ENCODE peak calls at places on chromosomes 3 and 15, in seven cellular contexts. One of them, this sample, is unnamed.

GRCh38 chr15:58440181-58440910 is 8.6 kb downstream of the LIPC start:
- DNase-seq in A549: peak
- DNase-seq in tibial artery: no peak
- DNase-seq in retinal pigment epithelial cell: peak
- DNase-seq in brain microvascular endothelial cell: peak
- DNase-seq in right cardiac atrium: no peak
- DNase-seq in HCT116: peak
- DNase-seq in this sample: no peak

GRCh38 chr15:73983773-73984172 is 8.3 kb downstream of the STOML1 start:
- DNase-seq in A549: no peak
- DNase-seq in tibial artery: no peak
- DNase-seq in retinal pigment epithelial cell: no peak
- DNase-seq in brain microvascular endothelial cell: no peak
- DNase-seq in right cardiac atrium: peak
- DNase-seq in HCT116: no peak
- DNase-seq in this sample: no peak

GRCh38 chr15:43249699-43250203 is 17.0 kb downstream of the TGM5 start:
- DNase-seq in A549: no peak
- DNase-seq in tibial artery: no peak
- DNase-seq in retinal pigment epithelial cell: no peak
- DNase-seq in brain microvascular endothelial cell: peak
- DNase-seq in right cardiac atrium: no peak
- DNase-seq in HCT116: no peak
- DNase-seq in this sample: no peak

GRCh38 chr3:46987485-46988401 is 8.3 kb downstream of the NBEAL2 start:
- DNase-seq in A549: peak
- DNase-seq in tibial artery: no peak
- DNase-seq in retinal pigment epithelial cell: no peak
- DNase-seq in brain microvascular endothelial cell: no peak
- DNase-seq in right cardiac atrium: peak
- DNase-seq in HCT116: no peak
- DNase-seq in this sample: peak

GRCh38 chr15:29106116-29106515 is 163.5 kb downstream of the NSMCE3 start:
- DNase-seq in A549: no peak
- DNase-seq in tibial artery: no peak
- DNase-seq in retinal pigment epithelial cell: no peak
- DNase-seq in brain microvascular endothelial cell: no peak
- DNase-seq in right cardiac atrium: no peak
- DNase-seq in HCT116: no peak
- DNase-seq in this sample: peak

GRCh38 chr3:126545544-126545943 is 13.2 kb downstream of the C3orf22 start:
- DNase-seq in A549: no peak
- DNase-seq in tibial artery: no peak
- DNase-seq in retinal pigment epithelial cell: no peak
- DNase-seq in brain microvascular endothelial cell: no peak
- DNase-seq in right cardiac atrium: no peak
- DNase-seq in HCT116: no peak
- DNase-seq in this sample: peak

GRCh38 chr15:40010681-40011080 is 28.3 kb downstream of the SRP14 start:
- DNase-seq in A549: no peak
- DNase-seq in tibial artery: no peak
- DNase-seq in retinal pigment epithelial cell: no peak
- DNase-seq in brain microvascular endothelial cell: peak
- DNase-seq in right cardiac atrium: no peak
- DNase-seq in HCT116: no peak
- DNase-seq in this sample: no peak

GRCh38 chr3:14345496-14346150 is 56.8 kb upstream of the SLC6A6 start:
- DNase-seq in A549: no peak
- DNase-seq in tibial artery: no peak
- DNase-seq in retinal pigment epithelial cell: no peak
- DNase-seq in brain microvascular endothelial cell: peak
- DNase-seq in right cardiac atrium: no peak
- DNase-seq in HCT116: no peak
- DNase-seq in this sample: no peak

GRCh38 chr3:15086263-15086662 is 12.7 kb downstream of the RBSN start:
- DNase-seq in A549: no peak
- DNase-seq in tibial artery: no peak
- DNase-seq in retinal pigment epithelial cell: no peak
- DNase-seq in brain microvascular endothelial cell: no peak
- DNase-seq in right cardiac atrium: no peak
- DNase-seq in HCT116: no peak
- DNase-seq in this sample: no peak

GRCh38 chr15:42759093-42759492 is 22.2 kb upstream of the CDAN1 start:
- DNase-seq in A549: no peak
- DNase-seq in tibial artery: no peak
- DNase-seq in retinal pigment epithelial cell: no peak
- DNase-seq in brain microvascular endothelial cell: no peak
- DNase-seq in right cardiac atrium: no peak
- DNase-seq in HCT116: no peak
- DNase-seq in this sample: no peak

GRCh38 chr15:90459368-90459767 is 70.4 kb upstream of the CRTC3 start:
- DNase-seq in A549: no peak
- DNase-seq in tibial artery: no peak
- DNase-seq in retinal pigment epithelial cell: no peak
- DNase-seq in brain microvascular endothelial cell: no peak
- DNase-seq in right cardiac atrium: no peak
- DNase-seq in HCT116: no peak
- DNase-seq in this sample: no peak

GRCh38 chr3:41698931-41699330 is 263.0 kb downstream of the ULK4 start:
- DNase-seq in A549: no peak
- DNase-seq in tibial artery: no peak
- DNase-seq in retinal pigment epithelial cell: no peak
- DNase-seq in brain microvascular endothelial cell: no peak
- DNase-seq in right cardiac atrium: no peak
- DNase-seq in HCT116: no peak
- DNase-seq in this sample: no peak

GRCh38 chr3:125054436-125055164 is 1.2 kb downstream of the HEG1 start:
- DNase-seq in A549: peak
- DNase-seq in tibial artery: no peak
- DNase-seq in retinal pigment epithelial cell: no peak
- DNase-seq in brain microvascular endothelial cell: peak
- DNase-seq in right cardiac atrium: no peak
- DNase-seq in HCT116: no peak
- DNase-seq in this sample: peak

GRCh38 chr3:171443211-171443957 is 16.8 kb downstream of the TNIK start:
- DNase-seq in A549: no peak
- DNase-seq in tibial artery: no peak
- DNase-seq in retinal pigment epithelial cell: no peak
- DNase-seq in brain microvascular endothelial cell: no peak
- DNase-seq in right cardiac atrium: no peak
- DNase-seq in HCT116: no peak
- DNase-seq in this sample: no peak

GRCh38 chr3:125606291-125606690 is 11.0 kb upstream of the OSBPL11 start:
- DNase-seq in A549: no peak
- DNase-seq in tibial artery: no peak
- DNase-seq in retinal pigment epithelial cell: no peak
- DNase-seq in brain microvascular endothelial cell: no peak
- DNase-seq in right cardiac atrium: no peak
- DNase-seq in HCT116: no peak
- DNase-seq in this sample: no peak

GRCh38 chr3:181859518-181859917 is 147.8 kb downstream of the SOX2 start:
- DNase-seq in A549: no peak
- DNase-seq in tibial artery: no peak
- DNase-seq in retinal pigment epithelial cell: no peak
- DNase-seq in brain microvascular endothelial cell: no peak
- DNase-seq in right cardiac atrium: no peak
- DNase-seq in HCT116: no peak
- DNase-seq in this sample: no peak

GRCh38 chr15:101188517-101189340 is 63.1 kb downstream of the CHSY1 start:
- DNase-seq in A549: no peak
- DNase-seq in tibial artery: no peak
- DNase-seq in retinal pigment epithelial cell: peak
- DNase-seq in brain microvascular endothelial cell: peak
- DNase-seq in right cardiac atrium: peak
- DNase-seq in HCT116: no peak
- DNase-seq in this sample: no peak

GRCh38 chr15:101189708-101190107 is 62.1 kb downstream of the CHSY1 start:
- DNase-seq in A549: no peak
- DNase-seq in tibial artery: no peak
- DNase-seq in retinal pigment epithelial cell: no peak
- DNase-seq in brain microvascular endothelial cell: no peak
- DNase-seq in right cardiac atrium: no peak
- DNase-seq in HCT116: no peak
- DNase-seq in this sample: no peak

GRCh38 chr15:101187820-101188516 is 63.9 kb downstream of the CHSY1 start:
- DNase-seq in A549: no peak
- DNase-seq in tibial artery: no peak
- DNase-seq in retinal pigment epithelial cell: peak
- DNase-seq in brain microvascular endothelial cell: peak
- DNase-seq in right cardiac atrium: no peak
- DNase-seq in HCT116: no peak
- DNase-seq in this sample: no peak

GRCh38 chr15:101190196-101190595 is 61.7 kb downstream of the CHSY1 start:
- DNase-seq in A549: no peak
- DNase-seq in tibial artery: no peak
- DNase-seq in retinal pigment epithelial cell: no peak
- DNase-seq in brain microvascular endothelial cell: no peak
- DNase-seq in right cardiac atrium: no peak
- DNase-seq in HCT116: no peak
- DNase-seq in this sample: no peak

DNA sequence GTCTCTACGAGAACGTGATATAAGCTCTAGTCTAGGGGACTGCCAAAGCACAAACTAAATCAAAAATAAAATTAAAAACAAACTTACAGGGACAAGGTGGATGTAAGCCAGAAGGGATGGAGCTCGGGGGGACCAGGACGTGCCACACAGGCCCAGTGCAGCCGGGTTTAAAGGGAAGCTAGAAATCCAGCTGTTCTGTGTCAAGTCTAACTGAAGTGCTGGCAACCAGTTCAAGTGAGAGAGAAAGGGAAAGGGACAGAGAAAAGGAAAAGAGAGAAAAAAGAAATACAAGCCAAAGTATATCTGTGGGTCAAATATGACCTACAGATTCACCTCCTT is 62.5 kb downstream of the CHSY1 start:
- DNase-seq in A549: no peak
- DNase-seq in tibial artery: no peak
- DNase-seq in retinal pigment epithelial cell: no peak
- DNase-seq in brain microvascular endothelial cell: no peak
- DNase-seq in right cardiac atrium: no peak
- DNase-seq in HCT116: no peak
- DNase-seq in this sample: no peak
- H3K4me3 ChIP-seq in A549: no peak
- H3K4me3 ChIP-seq in tibial artery: peak
- H3K4me3 ChIP-seq in retinal pigment epithelial cell: no peak
- H3K4me3 ChIP-seq in brain microvascular endothelial cell: no peak
- H3K4me3 ChIP-seq in right cardiac atrium: no peak
- H3K4me3 ChIP-seq in HCT116: no peak
- H3K4me3 ChIP-seq in this sample: peak

DNA sequence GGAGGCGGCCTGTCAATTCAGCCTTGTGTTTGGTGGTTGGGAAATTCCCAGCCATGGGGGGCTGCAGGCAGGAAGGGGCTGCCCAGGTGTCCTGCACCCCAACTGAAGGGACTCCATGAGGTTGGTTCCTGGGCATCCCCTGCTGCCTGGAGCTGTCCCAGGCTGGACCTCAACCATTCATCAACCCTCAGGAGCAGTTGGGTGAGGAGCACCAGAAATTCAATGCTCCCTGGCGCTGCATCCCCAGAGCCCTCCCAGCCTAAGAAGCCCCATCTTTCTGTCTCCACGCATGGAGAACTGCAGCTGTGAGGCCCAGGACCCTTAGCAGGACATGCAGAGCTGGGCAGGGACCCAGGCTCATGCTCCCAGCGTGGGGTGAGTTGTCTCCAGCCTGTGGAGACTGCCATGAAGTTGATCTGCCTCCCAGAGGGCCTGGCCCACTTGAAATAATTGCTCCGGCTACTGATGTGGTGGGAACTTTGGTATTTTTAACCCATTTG is 8.0 kb upstream of the SEMA3B start:
- DNase-seq in A549: no peak
- DNase-seq in tibial artery: no peak
- DNase-seq in retinal pigment epithelial cell: no peak
- DNase-seq in brain microvascular endothelial cell: no peak
- DNase-seq in right cardiac atrium: no peak
- DNase-seq in HCT116: no peak
- DNase-seq in this sample: peak
- H3K4me3 ChIP-seq in A549: peak
- H3K4me3 ChIP-seq in tibial artery: peak
- H3K4me3 ChIP-seq in retinal pigment epithelial cell: peak
- H3K4me3 ChIP-seq in brain microvascular endothelial cell: peak
- H3K4me3 ChIP-seq in right cardiac atrium: peak
- H3K4me3 ChIP-seq in HCT116: peak
- H3K4me3 ChIP-seq in this sample: no peak

DNA sequence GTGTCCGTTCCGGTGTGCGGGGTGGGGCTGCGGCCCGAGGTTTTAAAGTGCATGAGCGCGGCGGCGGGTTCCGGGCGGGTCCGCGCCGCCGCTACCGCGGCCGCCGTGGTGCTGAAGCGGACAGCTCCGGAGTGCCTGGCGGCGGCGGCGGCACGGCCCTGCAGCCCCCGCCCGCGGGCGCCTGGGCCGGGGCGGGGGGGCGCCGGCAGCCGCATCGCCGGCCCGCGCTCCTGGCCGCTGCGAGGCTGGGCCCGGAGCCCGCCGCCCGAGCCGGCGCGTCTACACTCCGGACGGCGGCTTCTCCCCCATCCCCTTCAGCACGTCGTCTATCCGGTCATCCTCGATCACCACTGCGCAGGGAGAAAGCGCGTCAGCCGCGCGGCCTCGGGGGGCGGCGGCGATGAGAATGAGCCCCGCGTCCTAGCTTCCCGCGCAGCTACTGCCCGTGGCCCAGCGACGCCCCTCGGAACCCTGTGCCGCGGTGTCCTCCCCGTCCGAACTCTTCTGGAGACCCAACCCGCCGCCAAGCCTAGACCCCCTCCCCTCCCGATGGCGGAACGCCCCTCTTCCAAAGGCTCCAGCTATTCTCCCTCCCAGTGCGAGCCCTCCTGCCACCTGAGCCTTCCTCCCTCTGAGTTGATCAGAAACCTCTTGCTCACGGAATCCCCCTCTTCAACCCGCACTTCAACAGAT is 1.3 kb downstream of the CAMK2N2 start:
- DNase-seq in A549: peak
- DNase-seq in tibial artery: no peak
- DNase-seq in retinal pigment epithelial cell: no peak
- DNase-seq in brain microvascular endothelial cell: peak
- DNase-seq in right cardiac atrium: peak
- DNase-seq in HCT116: no peak
- DNase-seq in this sample: peak
- H3K4me3 ChIP-seq in A549: peak
- H3K4me3 ChIP-seq in tibial artery: no peak
- H3K4me3 ChIP-seq in retinal pigment epithelial cell: peak
- H3K4me3 ChIP-seq in brain microvascular endothelial cell: peak
- H3K4me3 ChIP-seq in right cardiac atrium: peak
- H3K4me3 ChIP-seq in HCT116: no peak
- H3K4me3 ChIP-seq in this sample: peak

GRCh38 chr3:149198611-149199010 is 23.0 kb downstream of the CP start:
- DNase-seq in A549: no peak
- DNase-seq in tibial artery: no peak
- DNase-seq in retinal pigment epithelial cell: no peak
- DNase-seq in brain microvascular endothelial cell: peak
- DNase-seq in right cardiac atrium: no peak
- DNase-seq in HCT116: no peak
- DNase-seq in this sample: no peak

GRCh38 chr3:149199474-149199873 is 22.2 kb downstream of the CP start:
- DNase-seq in A549: no peak
- DNase-seq in tibial artery: no peak
- DNase-seq in retinal pigment epithelial cell: no peak
- DNase-seq in brain microvascular endothelial cell: no peak
- DNase-seq in right cardiac atrium: no peak
- DNase-seq in HCT116: no peak
- DNase-seq in this sample: no peak

GRCh38 chr3:149195221-149195620 is 26.4 kb downstream of the CP start:
- DNase-seq in A549: no peak
- DNase-seq in tibial artery: no peak
- DNase-seq in retinal pigment epithelial cell: no peak
- DNase-seq in brain microvascular endothelial cell: no peak
- DNase-seq in right cardiac atrium: no peak
- DNase-seq in HCT116: no peak
- DNase-seq in this sample: no peak

GRCh38 chr3:149197669-149198068 is 24.0 kb downstream of the CP start:
- DNase-seq in A549: no peak
- DNase-seq in tibial artery: no peak
- DNase-seq in retinal pigment epithelial cell: no peak
- DNase-seq in brain microvascular endothelial cell: no peak
- DNase-seq in right cardiac atrium: no peak
- DNase-seq in HCT116: no peak
- DNase-seq in this sample: no peak
- H3K4me3 ChIP-seq in A549: no peak
- H3K4me3 ChIP-seq in tibial artery: no peak
- H3K4me3 ChIP-seq in retinal pigment epithelial cell: no peak
- H3K4me3 ChIP-seq in brain microvascular endothelial cell: peak
- H3K4me3 ChIP-seq in right cardiac atrium: peak
- H3K4me3 ChIP-seq in HCT116: no peak
- H3K4me3 ChIP-seq in this sample: no peak